ENCODE peak calls at places on chromosome 10, in ten cellular contexts. B is HT-29; P is AG20443; L is adrenal gland; D is CD8-positive, alpha-beta memory T cell; X is GM04504; M is endothelial cell; V is CD8-positive, alpha-beta T cell; F is GM23248; K is CD4-positive, alpha-beta T cell. U is an unnamed sample.

GRCh38 chr10:14838582-14839304 is 637 bp downstream of the HSPA14 start:
- DNase-seq in B (peak; percentile 42), M (peak; percentile 64), K (peak; percentile 3), D (peak; percentile 14), P (peak; percentile 47), F (peak; percentile 61), X (no peak), L (peak; percentile 50), V (peak; percentile 23), U (peak; percentile 11)

GRCh38 chr10:25768167-25768566 is 165.9 kb upstream of the MYO3A start:
- DNase-seq in L (no peak), D (no peak), K (no peak), X (no peak), V (no peak), P (no peak), M (no peak), B (peak; percentile 2), F (no peak), U (no peak)

GRCh38 chr10:83373659-83374058 is 765.6 kb upstream of the GHITM start:
- DNase-seq in V (no peak), L (no peak), P (no peak), K (no peak), F (peak; percentile 1), M (peak; percentile 16), X (peak; percentile 24), D (no peak), B (peak; percentile 46), U (peak; percentile 12)

GRCh38 chr10:119849031-119849789 is 23.4 kb downstream of the MCMBP start:
- DNase-seq in L (no peak), B (no peak), P (peak; percentile 50), X (no peak), M (no peak), D (no peak), K (no peak), F (peak; percentile 39), V (no peak), U (no peak)

GRCh38 chr10:43957267-43958070 is 308.8 kb upstream of the ZNF32 start:
- DNase-seq in F (no peak), D (no peak), K (no peak), P (peak; percentile 1), M (no peak), X (no peak), L (no peak), B (no peak), V (peak; percentile 6), U (no peak)

GRCh38 chr10:50216418-50216817 is 34.9 kb downstream of the ASAH2 start:
- DNase-seq in K (no peak), V (no peak), F (no peak), M (no peak), P (no peak), L (no peak), D (no peak), B (no peak), X (no peak), U (no peak)

GRCh38 chr10:10956681-10957225 is 60.9 kb upstream of the CELF2 start:
- DNase-seq in P (no peak), B (no peak), D (no peak), V (no peak), L (no peak), M (no peak), X (no peak), F (no peak), K (no peak), U (no peak)

GRCh38 chr10:3151889-3152565 is 20.6 kb downstream of the PITRM1 start:
- DNase-seq in D (no peak), M (no peak), L (no peak), X (no peak), V (no peak), K (no peak), B (no peak), P (no peak), F (no peak), U (no peak)

GRCh38 chr10:79023489-79024162 is 45.1 kb upstream of the ZMIZ1 start:
- DNase-seq in F (no peak), D (no peak), B (no peak), K (no peak), P (no peak), X (no peak), M (no peak), L (no peak), V (no peak), U (peak; percentile 87)

GRCh38 chr10:121007264-121007663 is 156.1 kb downstream of the WDR11 start:
- DNase-seq in K (no peak), P (no peak), V (no peak), F (no peak), L (no peak), D (no peak), X (no peak), B (no peak), M (no peak), U (no peak)

GRCh38 chr10:22560391-22561239 is 153.8 kb downstream of the PIP4K2A start:
- DNase-seq in L (no peak), K (no peak), M (no peak), V (no peak), X (no peak), B (no peak), P (no peak), F (no peak), D (no peak), U (no peak)

GRCh38 chr10:23742368-23742767 is 303.5 kb downstream of the OTUD1 start:
- DNase-seq in X (no peak), D (no peak), M (no peak), K (no peak), B (no peak), P (no peak), V (no peak), L (no peak), F (no peak), U (no peak)

GRCh38 chr10:74104480-74104879 is 46.1 kb downstream of the AP3M1 start:
- DNase-seq in M (no peak), B (no peak), D (no peak), F (no peak), V (no peak), P (no peak), K (no peak), X (no peak), L (no peak), U (no peak)

GRCh38 chr10:125028291-125028867 is 86.5 kb downstream of the ZRANB1 start:
- DNase-seq in X (no peak), P (peak; percentile 67), F (peak; percentile 81), B (no peak), M (no peak), L (no peak), K (no peak), V (no peak), D (no peak), U (no peak)

GRCh38 chr10:34083567-34083966 is 731.5 kb downstream of the PARD3 start:
- DNase-seq in D (no peak), F (no peak), L (no peak), M (no peak), B (no peak), V (no peak), X (no peak), K (no peak), P (no peak), U (no peak)

GRCh38 chr10:122291739-122292138 is 20.6 kb downstream of the BTBD16 start:
- DNase-seq in F (no peak), D (no peak), L (no peak), P (no peak), V (no peak), M (no peak), B (peak; percentile 19), K (no peak), X (no peak), U (no peak)

GRCh38 chr10:14048930-14049613 is 281.7 kb downstream of the FRMD4A start:
- DNase-seq in K (no peak), P (no peak), X (no peak), B (no peak), D (no peak), F (no peak), V (no peak), L (no peak), M (no peak), U (no peak)

GRCh38 chr10:83991986-83992753 is 147.1 kb upstream of the GHITM start:
- DNase-seq in K (no peak), B (peak; percentile 31), D (no peak), M (peak; percentile 64), X (no peak), P (no peak), V (no peak), F (peak; percentile 23), L (no peak), U (no peak)

GRCh38 chr10:32139223-32140073 is 83.2 kb upstream of the KIF5B start:
- DNase-seq in K (no peak), M (peak; percentile 42), V (peak; percentile 10), X (peak; percentile 93), P (peak; percentile 96), D (no peak), L (peak; percentile 86), F (peak; percentile 98), B (peak; percentile 83), U (peak; percentile 81)

GRCh38 chr10:24950439-24950838 is 2.0 kb downstream of the PRTFDC1 start:
- DNase-seq in V (no peak), X (no peak), M (no peak), D (no peak), L (no peak), F (no peak), P (no peak), B (no peak), K (no peak), U (no peak)